ENCODE peak calls at places on chromosomes 13 and 19, in four cellular contexts. A, M, T and Z are unnamed samples.

GRCh38 chr19:33385956-33386355 is 12.4 kb downstream of the CEBPG start:
- DNase-seq in A (no peak), M (no peak), T (no peak), Z (no peak)

GRCh38 chr13:31477961-31478360 is 261.4 kb upstream of the RXFP2 start:
- DNase-seq in A (no peak), M (peak; percentile 63), T (no peak), Z (no peak)

GRCh38 chr13:114140909-114141255 is 8.5 kb upstream of the RASA3 start:
- DNase-seq in A (no peak), M (no peak), T (no peak), Z (no peak)

GRCh38 chr13:33931397-33931987 is 113.5 kb downstream of the RFC3 start:
- DNase-seq in A (no peak), M (peak; percentile 76), T (no peak), Z (peak; percentile 27)

GRCh38 chr13:33349314-33349995 is 63.9 kb upstream of the STARD13 start:
- DNase-seq in A (peak; percentile 35), M (no peak), T (no peak), Z (no peak)

GRCh38 chr13:20964904-20965303 is 62.4 kb upstream of the XPO4 start:
- DNase-seq in A (no peak), M (peak; percentile 34), T (no peak), Z (no peak)

GRCh38 chr19:58568731-58569130 is 4.4 kb downstream of the MZF1 start:
- DNase-seq in A (peak; percentile 19), M (no peak), T (no peak), Z (no peak)

GRCh38 chr13:92044351-92044750 is 645.9 kb downstream of the GPC5 start:
- DNase-seq in A (no peak), M (no peak), T (no peak), Z (no peak)

GRCh38 chr19:6551607-6552450 is 21.0 kb downstream of the TNFSF9 start:
- DNase-seq in A (no peak), M (peak; percentile 17), T (no peak), Z (no peak)

GRCh38 chr13:36639610-36640009 is 34.2 kb upstream of the SERTM1 start:
- DNase-seq in A (no peak), M (no peak), T (no peak), Z (no peak)

GRCh38 chr13:101258071-101258470 is 158.2 kb downstream of the NALCN start:
- DNase-seq in A (no peak), M (peak; percentile 11), T (no peak), Z (peak; percentile 49)

GRCh38 chr13:63345835-63346234 is 1930.2 kb upstream of the PCDH20 start:
- DNase-seq in A (no peak), M (no peak), T (no peak), Z (no peak)
- H3K4me3 ChIP-seq in A (no peak overlapping the region), M (no peak overlapping the region), T (no peak overlapping the region), Z (no peak overlapping the region)

GRCh38 chr13:111153279-111153976 is 38.3 kb downstream of the ARHGEF7 start:
- DNase-seq in A (peak; percentile 89), M (peak; percentile 95), T (peak; percentile 95), Z (peak; percentile 96)

GRCh38 chr13:111156421-111156820 is 41.3 kb downstream of the ARHGEF7 start:
- DNase-seq in A (no peak), M (no peak), T (no peak), Z (no peak)

GRCh38 chr13:111152836-111153235 is 37.7 kb downstream of the ARHGEF7 start:
- DNase-seq in A (no peak), M (no peak), T (no peak), Z (no peak)

GRCh38 chr13:111158136-111158805 is 43.2 kb downstream of the ARHGEF7 start:
- DNase-seq in A (no peak), M (peak; percentile 21), T (no peak), Z (no peak)

DNA sequence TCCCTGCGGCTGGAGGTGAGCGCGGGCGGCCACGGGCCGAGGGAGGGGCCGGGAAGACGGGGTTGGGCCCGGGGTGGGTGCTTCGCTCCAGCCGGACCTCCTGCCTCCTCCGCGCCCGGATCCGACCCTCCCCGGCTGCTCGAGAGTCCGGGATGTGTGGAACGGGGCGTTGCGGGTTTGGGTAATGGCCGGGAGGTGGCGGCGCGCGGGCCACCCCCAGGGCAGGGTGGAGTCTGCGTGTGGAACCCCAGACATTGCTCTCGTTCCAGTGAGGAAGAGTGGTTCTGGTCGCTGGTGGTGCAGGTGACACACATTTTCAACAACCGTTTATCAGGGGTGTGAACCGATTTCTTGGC is 38.8 kb downstream of the ARHGEF7 start:
- DNase-seq in A (peak; percentile 33), M (no peak), T (peak; percentile 34), Z (peak; percentile 45)
- TF ChIP-seq CTCF in A (peak; percentile 28), M (peak; percentile 31), T (no peak), Z (no peak)

GRCh38 chr19:13961826-13962737 is 9.8 kb downstream of the DCAF15 start:
- DNase-seq in A (no peak), M (peak; percentile 52), T (no peak), Z (no peak)

GRCh38 chr19:13964776-13965175 is 12.5 kb downstream of the DCAF15 start:
- DNase-seq in A (no peak), M (no peak), T (no peak), Z (no peak)

GRCh38 chr19:13965377-13965896 is 13.1 kb downstream of the DCAF15 start:
- DNase-seq in A (no peak), M (no peak), T (no peak), Z (no peak)

GRCh38 chr19:13962738-13963602 is 10.7 kb downstream of the DCAF15 start:
- DNase-seq in A (no peak), M (peak; percentile 73), T (no peak), Z (no peak)

GRCh38 chr19:13963603-13964105 is 11.3 kb downstream of the DCAF15 start:
- DNase-seq in A (no peak), M (no peak), T (no peak), Z (no peak)
- H3K4me3 ChIP-seq in A (no peak overlapping the region), M (no peak overlapping the region), T (no peak overlapping the region), Z (no peak overlapping the region)

DNA sequence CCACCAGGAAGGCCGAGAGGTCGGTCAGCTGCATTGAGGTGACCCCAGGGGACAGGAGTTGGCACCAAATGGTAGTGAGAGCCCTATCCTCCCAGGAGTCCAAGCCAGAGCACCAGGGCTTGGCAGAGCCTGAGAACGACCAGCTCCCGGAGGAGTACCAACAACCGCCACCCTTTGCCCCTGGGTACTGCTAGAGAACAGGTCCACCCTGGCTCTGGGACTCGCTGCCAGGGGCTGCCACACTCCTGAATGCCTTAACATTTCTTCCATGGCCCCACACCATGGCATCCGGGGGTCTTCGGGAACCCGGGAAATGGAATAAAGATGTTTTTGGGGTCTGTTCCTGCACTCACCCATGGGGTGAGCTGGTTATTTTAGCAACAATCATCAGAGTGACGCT is 14.1 kb downstream of the HSH2D start:
- DNase-seq in A (no peak), M (no peak), T (no peak), Z (no peak)
- TF ChIP-seq CTCF in A (no peak), M (no peak), T (no peak), Z (no peak)

GRCh38 chr19:56136362-56136761 is 4.7 kb upstream of the ZNF444 start:
- DNase-seq in A (no peak), M (no peak), T (no peak), Z (no peak)

GRCh38 chr19:56133858-56134654 is 7.0 kb upstream of the ZNF444 start:
- DNase-seq in A (no peak), M (peak; percentile 49), T (peak; percentile 70), Z (no peak)

GRCh38 chr19:56137405-56137804 is 3.7 kb upstream of the ZNF444 start:
- DNase-seq in A (no peak), M (no peak), T (peak; percentile 80), Z (no peak)

GRCh38 chr19:56132316-56132822 is 8.7 kb upstream of the ZNF444 start:
- DNase-seq in A (no peak), M (peak; percentile 86), T (peak; percentile 78), Z (no peak)

DNA sequence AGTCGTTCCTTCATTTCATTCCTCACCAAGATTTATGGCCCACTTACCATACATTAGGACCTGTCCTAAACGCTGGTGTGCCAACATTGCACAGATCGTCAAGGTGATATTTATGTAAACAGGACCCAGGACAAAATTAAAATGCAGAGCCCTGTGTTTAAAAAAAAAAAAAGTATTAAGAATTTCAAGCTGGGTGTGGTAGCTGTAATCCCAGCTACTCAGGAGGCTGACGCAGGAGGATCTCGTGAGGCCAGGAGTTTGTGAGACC is 6.5 kb upstream of the ZNF444 start:
- DNase-seq in A (no peak), M (no peak), T (no peak), Z (no peak)
- H3K4me3 ChIP-seq in A (no peak overlapping the region), M (no peak overlapping the region), T (no peak overlapping the region), Z (no peak overlapping the region)

GRCh38 chr19:35931874-35932202 is 4.3 kb upstream of the LRFN3 start:
- DNase-seq in A (no peak), M (no peak), T (no peak), Z (no peak)
- TF ChIP-seq CTCF in A (no peak), M (no peak), T (no peak), Z (no peak)

GRCh38 chr13:46598140-46598819 is 45.3 kb downstream of the LRCH1 start:
- DNase-seq in A (no peak), M (no peak), T (no peak), Z (no peak)
- H3K4me3 ChIP-seq in A (no peak overlapping the region), M (no peak overlapping the region), T (no peak overlapping the region), Z (no peak overlapping the region)

GRCh38 chr19:50663280-50663790 is 14.1 kb downstream of the C19orf81 start:
- DNase-seq in A (no peak), M (no peak), T (no peak), Z (no peak)
- TF ChIP-seq CTCF in A (no peak), M (no peak), T (no peak), Z (no peak)